ENCODE peak calls at places on chromosomes 12 and 14, in five cellular contexts. B is fibroblast of lung, D is substantia nigra, R is hepatocyte, K is HCT116. Q is an unnamed sample.

GRCh38 chr14:91898256-91898843 is 31.0 kb upstream of the TC2N start:
- DNase-seq in K (no peak), B (peak; percentile 25), R (no peak), D (no peak), Q (no peak)

GRCh38 chr14:64779472-64779871 is 75.2 kb downstream of the PLEKHG3 start:
- DNase-seq in B (no peak), D (no peak), R (no peak), K (no peak), Q (no peak)

GRCh38 chr14:76760331-76761197 is 704 bp upstream of the VASH1 start:
- DNase-seq in D (no peak), B (no peak), K (no peak), R (no peak), Q (no peak)

GRCh38 chr14:39731912-39732311 is 299.7 kb upstream of the FBXO33 start:
- DNase-seq in D (no peak), R (no peak), B (no peak), K (peak; percentile 2), Q (no peak)

GRCh38 chr12:24948816-24949722 is at the start of gene BCAT1:
- DNase-seq in K (no peak), B (peak; percentile 86), R (peak; percentile 79), D (peak; percentile 29), Q (peak; percentile 55)

GRCh38 chr12:59182660-59183455 is 262.6 kb upstream of the LRIG3 start:
- DNase-seq in K (no peak), R (no peak), B (peak; percentile 12), D (no peak), Q (no peak)

GRCh38 chr12:100128509-100128908 is 14.2 kb downstream of the BLTP3B start:
- DNase-seq in B (peak; percentile 59), K (no peak), D (no peak), R (peak; percentile 31), Q (no peak)

GRCh38 chr14:83133986-83134664 is 1600.5 kb upstream of the SEL1L start:
- DNase-seq in D (no peak), R (no peak), B (no peak), K (no peak), Q (no peak)

GRCh38 chr14:81352413-81352812 is 47.7 kb downstream of the STON2 start:
- DNase-seq in K (no peak), B (no peak), R (no peak), D (no peak), Q (no peak)

GRCh38 chr14:81348086-81348485 is 52.0 kb downstream of the STON2 start:
- DNase-seq in R (no peak), B (no peak), D (no peak), K (no peak), Q (no peak)

GRCh38 chr14:81350344-81351096 is 49.6 kb downstream of the STON2 start:
- DNase-seq in B (no peak), D (no peak), R (no peak), K (no peak), Q (no peak)

GRCh38 chr14:81351205-81351604 is 48.9 kb downstream of the STON2 start:
- DNase-seq in R (no peak), D (no peak), K (no peak), B (no peak), Q (no peak)

GRCh38 chr14:81353691-81354323 is 46.3 kb downstream of the STON2 start:
- DNase-seq in B (no peak), K (no peak), D (no peak), R (no peak), Q (no peak)
- H3K27ac ChIP-seq in B (no peak overlapping the region), K (no peak overlapping the region), D (no peak overlapping the region), R (no peak overlapping the region), Q (no peak overlapping the region)

GRCh38 chr14:50452979-50453705 is 56.5 kb upstream of the CDKL1 start:
- DNase-seq in D (no peak), R (peak; percentile 8), B (peak; percentile 90), K (no peak), Q (no peak)

GRCh38 chr14:50447491-50447890 is 50.8 kb upstream of the CDKL1 start:
- DNase-seq in D (no peak), B (no peak), R (no peak), K (peak; percentile 21), Q (peak; percentile 92)

GRCh38 chr14:50453869-50454268 is 57.2 kb upstream of the CDKL1 start:
- DNase-seq in D (no peak), B (no peak), R (no peak), K (no peak), Q (no peak)

GRCh38 chr14:50452285-50452684 is 55.6 kb upstream of the CDKL1 start:
- DNase-seq in R (peak; percentile 6), D (no peak), K (no peak), B (peak; percentile 80), Q (no peak)

GRCh38 chr14:50451854-50452253 is 55.2 kb upstream of the CDKL1 start:
- DNase-seq in B (peak; percentile 19), K (no peak), R (no peak), D (no peak), Q (no peak)
- H3K27ac ChIP-seq in B (no peak overlapping the region), K (no peak overlapping the region), R (no peak overlapping the region), D (no peak overlapping the region), Q (no peak overlapping the region)

GRCh38 chr12:104604070-104604994 is 147.6 kb downstream of the CHST11 start:
- DNase-seq in B (peak; percentile 91), D (no peak), R (peak; percentile 83), K (peak; percentile 89), Q (peak; percentile 77)

GRCh38 chr12:104605685-104606084 is 148.9 kb downstream of the CHST11 start:
- DNase-seq in K (no peak), D (no peak), B (peak; percentile 31), R (no peak), Q (no peak)

GRCh38 chr12:104603545-104603973 is 146.8 kb downstream of the CHST11 start:
- DNase-seq in K (peak; percentile 74), B (peak; percentile 23), R (no peak), D (no peak), Q (peak; percentile 95)

GRCh38 chr12:104602901-104603300 is 146.2 kb downstream of the CHST11 start:
- DNase-seq in D (no peak), R (no peak), B (no peak), K (no peak), Q (peak; percentile 38)

GRCh38 chr12:104604995-104605675 is 148.4 kb downstream of the CHST11 start:
- DNase-seq in R (no peak), D (no peak), K (peak; percentile 13), B (no peak), Q (no peak)
- H3K27ac ChIP-seq in R (no peak overlapping the region), D (no peak overlapping the region), K (peak overlapping the region; percentile 78), B (peak overlapping the region; percentile 59), Q (peak overlapping the region; percentile 95)

GRCh38 chr12:124749725-124750124 is 113.9 kb downstream of the SCARB1 start:
- DNase-seq in D (no peak), B (no peak), R (no peak), K (no peak), Q (no peak)

GRCh38 chr12:124752437-124753229 is 111.0 kb downstream of the SCARB1 start:
- DNase-seq in K (no peak), B (no peak), R (no peak), D (no peak), Q (no peak)

GRCh38 chr12:124751654-124752355 is 111.9 kb downstream of the SCARB1 start:
- DNase-seq in R (no peak), K (no peak), D (no peak), B (no peak), Q (no peak)

GRCh38 chr12:124750787-124751471 is 112.7 kb downstream of the SCARB1 start:
- DNase-seq in R (no peak), D (no peak), B (no peak), K (no peak), Q (no peak)

GRCh38 chr12:124750149-124750656 is 113.5 kb downstream of the SCARB1 start:
- DNase-seq in R (no peak), D (no peak), B (no peak), K (no peak), Q (no peak)
- H3K27ac ChIP-seq in R (no peak overlapping the region), D (peak overlapping the region; percentile 6), B (no peak overlapping the region), K (no peak overlapping the region), Q (no peak overlapping the region)

GRCh38 chr14:34750670-34751069 is 36.3 kb upstream of the CFL2 start:
- DNase-seq in R (no peak), K (no peak), D (no peak), B (peak; percentile 69), Q (no peak)
- H3K27ac ChIP-seq in R (no peak overlapping the region), K (no peak overlapping the region), D (no peak overlapping the region), B (no peak overlapping the region), Q (no peak overlapping the region)

DNA sequence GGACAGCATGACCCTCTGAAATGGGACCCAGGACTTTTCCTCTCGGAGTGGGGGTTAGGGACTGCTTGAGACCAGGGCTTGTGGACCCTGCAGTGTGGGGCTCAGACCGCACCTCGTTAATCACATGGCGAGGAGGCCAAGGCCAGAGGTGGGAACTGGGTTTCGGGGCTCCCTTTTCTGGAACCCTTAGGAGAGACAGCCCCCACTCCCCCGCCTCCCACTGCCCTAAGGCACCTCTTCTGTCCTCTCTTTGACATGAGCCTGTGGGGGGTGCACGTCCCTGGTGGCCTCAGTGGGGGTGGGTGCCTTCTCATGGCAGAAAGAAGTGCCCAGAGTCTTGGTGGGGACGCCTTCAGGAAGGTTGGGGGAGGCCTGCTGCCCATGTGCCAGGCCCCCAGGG is 24.3 kb downstream of the RTL1 start:
- DNase-seq in K (no peak), R (no peak), D (no peak), B (no peak), Q (no peak)
- H3K27ac ChIP-seq in K (no peak overlapping the region), R (no peak overlapping the region), D (no peak overlapping the region), B (no peak overlapping the region), Q (no peak overlapping the region)

DNA sequence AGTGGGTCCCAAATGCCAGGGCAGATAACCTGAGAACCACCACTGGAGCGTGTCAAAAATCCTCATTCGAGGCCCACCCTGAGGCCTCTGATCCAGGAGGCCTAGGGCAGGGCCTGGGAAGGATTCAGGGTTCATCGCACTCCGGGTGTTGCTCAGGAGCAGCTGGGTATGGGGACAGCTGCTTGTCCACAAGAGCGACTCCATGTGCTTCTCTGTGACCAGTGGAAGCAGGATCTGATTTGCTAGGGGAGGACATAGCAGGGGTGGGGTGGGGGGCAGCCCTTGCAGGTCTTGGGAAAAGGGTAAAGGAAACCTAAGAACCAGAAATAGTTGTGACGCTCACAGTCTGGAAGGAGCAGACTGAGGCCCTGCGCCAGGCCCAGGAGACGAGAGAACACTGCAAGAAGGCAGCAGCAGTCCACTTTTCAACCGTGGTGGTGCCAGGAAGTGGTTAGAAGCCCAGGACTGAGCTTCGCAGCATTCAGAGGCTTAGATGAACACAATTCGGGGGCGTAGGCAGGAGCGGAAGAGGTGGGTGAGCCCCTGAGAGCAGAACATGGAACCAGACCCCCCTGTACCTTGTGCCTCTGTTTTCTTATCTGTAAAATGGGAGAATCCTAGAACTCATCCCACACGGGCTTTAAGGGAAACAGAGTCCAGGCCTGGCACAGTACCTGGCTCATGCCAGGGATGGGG is 33.7 kb downstream of the ITPK1 start:
- DNase-seq in K (no peak), B (no peak), D (no peak), R (no peak), Q (no peak)
- H3K27ac ChIP-seq in K (no peak overlapping the region), B (no peak overlapping the region), D (no peak overlapping the region), R (no peak overlapping the region), Q (no peak overlapping the region)

DNA sequence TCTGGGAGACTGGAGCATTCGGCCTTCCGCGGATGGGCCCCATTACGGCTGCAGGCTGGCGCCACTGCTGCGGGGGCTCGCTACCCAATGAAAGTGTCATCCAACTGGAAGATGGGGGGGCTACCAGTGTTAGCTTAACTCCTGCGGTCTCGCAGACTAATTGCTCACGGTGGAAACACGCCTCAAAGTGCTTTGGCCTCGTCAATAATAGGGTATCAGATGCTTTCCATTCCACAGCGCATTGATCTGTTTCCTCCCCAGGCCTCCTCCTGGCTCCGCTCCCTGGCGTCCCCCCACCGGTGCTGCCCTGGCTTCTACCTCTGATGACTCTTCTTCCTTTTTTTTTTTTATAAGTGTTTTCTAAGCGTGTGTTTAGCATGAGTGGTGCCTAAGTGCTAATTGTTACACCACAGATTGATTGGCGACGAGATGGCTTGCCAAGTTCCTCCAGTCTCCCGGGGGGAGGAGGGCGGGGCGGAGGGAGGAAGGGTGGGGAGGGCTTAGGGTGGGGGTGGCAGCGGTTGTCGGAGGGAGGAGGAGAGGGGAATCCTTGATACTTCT is 678.2 kb downstream of the MED13L start:
- DNase-seq in D (no peak), R (no peak), K (no peak), B (no peak), Q (no peak)
- H3K27ac ChIP-seq in D (no peak overlapping the region), R (no peak overlapping the region), K (no peak overlapping the region), B (no peak overlapping the region), Q (no peak overlapping the region)

Q was measured in PC-9.